ENCODE peak calls at places on chromosome 4, in five cellular contexts. One of them, this sample, is unnamed.

GRCh38 chr4:85084371-85085170 is 118.1 kb upstream of the WDFY3 start:
- DNase-seq in prostate gland: peak; percentile 45
- DNase-seq in transverse colon: no peak
- DNase-seq in A549: peak; percentile 71
- DNase-seq in esophagus squamous epithelium: no peak
- DNase-seq in this sample: peak; percentile 54

GRCh38 chr4:61195064-61195463 is 5.1 kb upstream of the ADGRL3 start:
- DNase-seq in prostate gland: no peak
- DNase-seq in esophagus squamous epithelium: no peak
- DNase-seq in transverse colon: no peak
- DNase-seq in A549: no peak
- DNase-seq in this sample: no peak

GRCh38 chr4:78692815-78693156 is 83.4 kb upstream of the BMP2K start:
- DNase-seq in transverse colon: no peak
- DNase-seq in A549: no peak
- DNase-seq in prostate gland: no peak
- DNase-seq in esophagus squamous epithelium: no peak
- DNase-seq in this sample: no peak

GRCh38 chr4:142095886-142096605 is 459.7 kb downstream of the IL15 start:
- DNase-seq in prostate gland: peak; percentile 73
- DNase-seq in A549: peak; percentile 86
- DNase-seq in esophagus squamous epithelium: no peak
- DNase-seq in transverse colon: no peak
- DNase-seq in this sample: peak; percentile 55

GRCh38 chr4:1010522-1011021 is 854 bp upstream of the FGFRL1 start:
- DNase-seq in esophagus squamous epithelium: peak; percentile 24
- DNase-seq in prostate gland: peak; percentile 68
- DNase-seq in A549: peak; percentile 83
- DNase-seq in transverse colon: peak; percentile 76
- DNase-seq in this sample: peak; percentile 52

GRCh38 chr4:118086334-118086733 is 52.0 kb downstream of the NDST3 start:
- DNase-seq in prostate gland: no peak
- DNase-seq in A549: no peak
- DNase-seq in esophagus squamous epithelium: no peak
- DNase-seq in transverse colon: no peak
- DNase-seq in this sample: peak; percentile 1

GRCh38 chr4:26032142-26032541 is 118.1 kb downstream of the SMIM20 start:
- DNase-seq in transverse colon: no peak
- DNase-seq in esophagus squamous epithelium: no peak
- DNase-seq in A549: no peak
- DNase-seq in prostate gland: no peak
- DNase-seq in this sample: no peak

GRCh38 chr4:69536980-69537379 is 41.3 kb upstream of the UGT2B4 start:
- DNase-seq in esophagus squamous epithelium: no peak
- DNase-seq in transverse colon: no peak
- DNase-seq in A549: no peak
- DNase-seq in prostate gland: no peak
- DNase-seq in this sample: no peak

GRCh38 chr4:159723341-159724048 is 620.6 kb downstream of the RAPGEF2 start:
- DNase-seq in A549: no peak
- DNase-seq in prostate gland: no peak
- DNase-seq in esophagus squamous epithelium: no peak
- DNase-seq in transverse colon: no peak
- DNase-seq in this sample: no peak

GRCh38 chr4:128668566-128668965 is 140.9 kb upstream of the JADE1 start:
- DNase-seq in A549: no peak
- DNase-seq in transverse colon: no peak
- DNase-seq in prostate gland: no peak
- DNase-seq in esophagus squamous epithelium: no peak
- DNase-seq in this sample: no peak

GRCh38 chr4:145804134-145804533 is 124.2 kb downstream of the C4orf51 start:
- DNase-seq in A549: peak; percentile 11
- DNase-seq in transverse colon: no peak
- DNase-seq in esophagus squamous epithelium: no peak
- DNase-seq in prostate gland: peak; percentile 64
- DNase-seq in this sample: no peak

GRCh38 chr4:56462157-56462556 is 5.3 kb upstream of the SRP72 start:
- DNase-seq in prostate gland: no peak
- DNase-seq in esophagus squamous epithelium: no peak
- DNase-seq in transverse colon: no peak
- DNase-seq in A549: no peak
- DNase-seq in this sample: no peak

GRCh38 chr4:119729815-119730643 is 101.4 kb upstream of the PDE5A start:
- DNase-seq in transverse colon: peak; percentile 73
- DNase-seq in prostate gland: peak; percentile 32
- DNase-seq in A549: peak; percentile 76
- DNase-seq in esophagus squamous epithelium: no peak
- DNase-seq in this sample: peak; percentile 77

GRCh38 chr4:176271749-176272148 is 2.7 kb upstream of the ASB5 start:
- DNase-seq in prostate gland: no peak
- DNase-seq in A549: peak; percentile 25
- DNase-seq in esophagus squamous epithelium: no peak
- DNase-seq in transverse colon: no peak
- DNase-seq in this sample: no peak

GRCh38 chr4:122873752-122874151 is 47.1 kb downstream of the FGF2 start:
- DNase-seq in prostate gland: no peak
- DNase-seq in esophagus squamous epithelium: no peak
- DNase-seq in transverse colon: no peak
- DNase-seq in A549: peak; percentile 76
- DNase-seq in this sample: peak; percentile 15

DNA sequence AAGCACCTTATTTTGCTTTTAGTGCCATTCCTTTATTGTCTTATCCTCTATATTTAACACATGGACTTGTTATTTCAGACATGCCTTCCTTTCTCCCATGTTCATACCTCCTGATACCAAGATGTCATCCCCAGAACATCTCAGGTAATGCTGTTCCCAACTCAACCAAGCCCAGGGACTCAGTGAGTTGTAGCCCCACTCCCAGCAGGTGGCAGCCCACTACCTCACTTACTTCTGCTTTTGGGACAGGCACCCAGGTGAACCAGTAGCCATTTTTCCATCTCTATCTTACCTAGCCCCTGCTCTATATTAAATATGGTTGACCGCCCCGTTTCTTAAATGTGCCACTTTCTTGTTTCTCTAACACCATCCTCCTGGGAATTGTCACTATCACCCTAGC is 199.0 kb downstream of the DCHS2 start:
- DNase-seq in transverse colon: no peak
- DNase-seq in esophagus squamous epithelium: no peak
- DNase-seq in prostate gland: no peak
- DNase-seq in A549: no peak
- DNase-seq in this sample: peak; percentile 4
- TF ChIP-seq CTCF in transverse colon: no peak
- TF ChIP-seq CTCF in esophagus squamous epithelium: no peak
- TF ChIP-seq CTCF in prostate gland: no peak
- TF ChIP-seq CTCF in A549: no peak
- TF ChIP-seq CTCF in this sample: no peak

GRCh38 chr4:187204389-187204920 is 480.8 kb upstream of the FAT1 start:
- DNase-seq in transverse colon: no peak
- DNase-seq in prostate gland: no peak
- DNase-seq in esophagus squamous epithelium: no peak
- DNase-seq in A549: peak; percentile 16
- DNase-seq in this sample: no peak

GRCh38 chr4:187209921-187210613 is 486.4 kb upstream of the FAT1 start:
- DNase-seq in transverse colon: no peak
- DNase-seq in A549: no peak
- DNase-seq in prostate gland: peak; percentile 94
- DNase-seq in esophagus squamous epithelium: no peak
- DNase-seq in this sample: no peak

GRCh38 chr4:187208641-187209040 is 485.0 kb upstream of the FAT1 start:
- DNase-seq in prostate gland: no peak
- DNase-seq in transverse colon: no peak
- DNase-seq in esophagus squamous epithelium: no peak
- DNase-seq in A549: peak; percentile 37
- DNase-seq in this sample: no peak

GRCh38 chr4:187207931-187208330 is 484.3 kb upstream of the FAT1 start:
- DNase-seq in esophagus squamous epithelium: no peak
- DNase-seq in transverse colon: no peak
- DNase-seq in A549: no peak
- DNase-seq in prostate gland: no peak
- DNase-seq in this sample: no peak
- TF ChIP-seq CTCF in esophagus squamous epithelium: no peak
- TF ChIP-seq CTCF in transverse colon: no peak
- TF ChIP-seq CTCF in A549: no peak
- TF ChIP-seq CTCF in prostate gland: no peak
- TF ChIP-seq CTCF in this sample: no peak

GRCh38 chr4:183398298-183399129 is 45.9 kb upstream of the CDKN2AIP start:
- DNase-seq in esophagus squamous epithelium: peak; percentile 3
- DNase-seq in prostate gland: peak; percentile 52
- DNase-seq in A549: peak; percentile 63
- DNase-seq in transverse colon: peak; percentile 74
- DNase-seq in this sample: peak; percentile 78
- TF ChIP-seq CTCF in esophagus squamous epithelium: peak; percentile 74
- TF ChIP-seq CTCF in prostate gland: peak; percentile 52
- TF ChIP-seq CTCF in A549: peak; percentile 45
- TF ChIP-seq CTCF in transverse colon: peak; percentile 40
- TF ChIP-seq CTCF in this sample: no peak

GRCh38 chr4:81369898-81370297 is 101.8 kb downstream of the RASGEF1B start:
- DNase-seq in A549: no peak
- DNase-seq in prostate gland: no peak
- DNase-seq in esophagus squamous epithelium: no peak
- DNase-seq in transverse colon: no peak
- DNase-seq in this sample: no peak
- TF ChIP-seq CTCF in A549: no peak
- TF ChIP-seq CTCF in prostate gland: no peak
- TF ChIP-seq CTCF in esophagus squamous epithelium: no peak
- TF ChIP-seq CTCF in transverse colon: no peak
- TF ChIP-seq CTCF in this sample: no peak

GRCh38 chr4:120809518-120809917 is 113.0 kb downstream of the PRDM5 start:
- DNase-seq in transverse colon: no peak
- DNase-seq in prostate gland: no peak
- DNase-seq in esophagus squamous epithelium: no peak
- DNase-seq in A549: no peak
- DNase-seq in this sample: no peak
- TF ChIP-seq CTCF in transverse colon: peak; percentile 37
- TF ChIP-seq CTCF in prostate gland: no peak
- TF ChIP-seq CTCF in esophagus squamous epithelium: peak; percentile 51
- TF ChIP-seq CTCF in A549: no peak
- TF ChIP-seq CTCF in this sample: no peak

DNA sequence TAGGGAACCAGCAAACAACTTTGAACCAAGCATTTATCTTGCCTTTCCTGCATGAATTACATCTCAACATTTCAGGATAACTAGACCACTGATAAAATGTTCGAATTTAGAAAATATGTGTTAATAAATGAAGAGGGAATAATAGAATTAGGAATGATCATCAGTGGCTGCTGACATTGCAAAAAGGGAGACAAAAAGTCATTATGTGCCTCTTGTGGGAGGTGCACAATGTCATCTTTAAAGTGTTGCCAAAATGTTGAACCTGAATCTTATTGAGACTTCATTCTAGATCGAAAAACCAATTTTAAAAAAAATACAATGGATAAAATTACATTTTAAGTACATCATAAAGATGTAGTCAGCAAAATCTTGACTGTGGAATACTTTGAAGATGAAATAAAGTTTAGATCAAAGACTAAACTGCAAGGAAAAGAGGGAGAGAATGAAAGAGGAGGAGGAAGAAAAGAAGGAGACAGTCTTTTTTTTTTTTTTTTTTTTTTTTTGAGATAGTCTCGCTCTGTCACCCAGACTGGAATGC is 299.3 kb downstream of the FBXW7 start:
- DNase-seq in transverse colon: no peak
- DNase-seq in esophagus squamous epithelium: no peak
- DNase-seq in A549: no peak
- DNase-seq in prostate gland: no peak
- DNase-seq in this sample: no peak
- TF ChIP-seq CTCF in transverse colon: no peak
- TF ChIP-seq CTCF in esophagus squamous epithelium: no peak
- TF ChIP-seq CTCF in A549: no peak
- TF ChIP-seq CTCF in prostate gland: no peak
- TF ChIP-seq CTCF in this sample: no peak

DNA sequence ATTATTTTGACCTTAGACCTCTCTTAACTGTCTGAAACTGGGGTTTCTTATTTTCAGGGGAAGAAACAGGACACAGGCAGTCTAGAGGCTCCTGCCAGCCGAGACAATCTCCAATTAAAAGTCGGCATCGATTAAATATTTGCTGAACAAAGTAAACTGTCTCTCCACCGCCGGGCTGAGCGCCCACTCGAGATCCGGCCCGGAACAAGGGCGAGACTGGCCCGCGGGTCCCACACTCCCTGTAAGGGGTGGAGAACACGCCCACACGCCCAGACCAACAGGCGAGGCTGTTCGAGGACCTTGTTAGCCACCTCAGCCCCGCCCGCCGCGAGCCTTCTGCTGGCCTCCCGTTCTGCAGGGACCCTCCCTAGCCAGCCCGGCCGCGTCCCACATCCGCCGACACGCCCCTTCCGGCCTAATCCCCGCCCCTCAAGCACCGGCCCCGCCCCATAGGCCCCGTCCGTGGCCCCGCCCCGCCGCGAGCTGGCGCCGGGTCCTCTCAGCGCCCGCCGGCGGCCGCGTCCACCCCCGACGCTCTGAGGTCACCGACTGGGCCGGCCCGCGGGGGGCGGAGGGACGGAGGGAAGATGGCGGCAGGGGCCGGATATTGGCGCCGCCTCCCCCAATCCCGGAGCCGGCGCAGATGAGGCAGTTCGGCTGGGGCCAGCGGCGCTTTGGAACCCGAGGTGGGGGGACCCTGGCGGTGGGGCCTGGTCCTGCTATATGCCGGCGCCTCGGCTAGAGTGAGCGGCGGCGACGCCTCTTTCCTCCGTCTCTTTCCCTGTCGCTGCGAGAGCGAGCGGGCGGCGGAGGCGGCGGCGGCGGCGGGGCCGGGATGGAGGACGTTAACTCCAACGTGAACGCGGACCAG is at the start of gene SLAIN2:
- DNase-seq in prostate gland: peak; percentile 99
- DNase-seq in A549: peak; percentile 95
- DNase-seq in transverse colon: peak; percentile 100
- DNase-seq in esophagus squamous epithelium: peak; percentile 89
- DNase-seq in this sample: peak; percentile 97
- TF ChIP-seq CTCF in prostate gland: peak; percentile 53
- TF ChIP-seq CTCF in A549: no peak
- TF ChIP-seq CTCF in transverse colon: peak; percentile 30
- TF ChIP-seq CTCF in esophagus squamous epithelium: peak; percentile 63
- TF ChIP-seq CTCF in this sample: no peak

This sample was measured in Calu3.